ENCODE peak calls at places on chromosomes 2 and 18, in seven cellular contexts. J is WTC11, M is GM12878, H is lung, K is endothelial cell, O is tibial nerve, T is AG10803. Z is an unnamed sample.
A peak's percentile ranks its signal among the peaks of the same experiment; 100 is the strongest.

GRCh38 chr2:64189167-64189566 is 44.9 kb upstream of the PELI1 start:
- DNase-seq in M (no peak), K (no peak), J (no peak), H (no peak), O (no peak), T (no peak), Z (no peak)

GRCh38 chr2:100178085-100178788 is 35.8 kb upstream of the AFF3 start:
- DNase-seq in K (peak; percentile 63), T (no peak), O (no peak), J (peak; percentile 76), M (peak; percentile 5), H (no peak), Z (peak; percentile 73)

GRCh38 chr18:67380867-67381266 is 135.7 kb downstream of the DSEL start:
- DNase-seq in O (no peak), H (no peak), M (no peak), J (peak; percentile 18), T (no peak), K (no peak), Z (no peak)

GRCh38 chr18:21194871-21195771 is 46.9 kb upstream of the GREB1L start:
- DNase-seq in T (peak; percentile 58), M (no peak), O (no peak), J (no peak), K (no peak), H (no peak), Z (peak; percentile 64)

GRCh38 chr18:76376668-76377358 is 118.2 kb downstream of the ZNF516 start:
- DNase-seq in O (no peak), H (no peak), J (no peak), K (no peak), M (no peak), T (no peak), Z (no peak)

GRCh38 chr18:29560270-29560669 is 1383.3 kb upstream of the CDH2 start:
- DNase-seq in M (peak; percentile 15), K (no peak), H (no peak), O (no peak), J (no peak), T (no peak), Z (no peak)

GRCh38 chr2:217105733-217106649 is 246.1 kb upstream of the TNP1 start:
- DNase-seq in J (no peak), H (no peak), K (no peak), T (peak; percentile 99), O (no peak), M (no peak), Z (peak; percentile 90)

GRCh38 chr2:20231632-20232031 is 6.7 kb upstream of the SDC1 start:
- DNase-seq in M (no peak), H (peak; percentile 63), T (peak; percentile 8), J (peak; percentile 37), O (no peak), K (no peak), Z (peak; percentile 73)

GRCh38 chr2:218428846-218429558 is 10.1 kb downstream of the VIL1 start:
- DNase-seq in O (no peak), T (no peak), K (no peak), H (no peak), M (no peak), J (no peak), Z (no peak)

GRCh38 chr2:8669157-8669852 is 12.6 kb upstream of the ID2 start:
- DNase-seq in M (no peak), J (no peak), O (no peak), H (no peak), K (no peak), T (peak; percentile 97), Z (peak; percentile 91)

GRCh38 chr2:47265751-47266231 is 110.7 kb upstream of the STPG4 start:
- DNase-seq in M (no peak), J (no peak), O (no peak), H (no peak), T (no peak), K (no peak), Z (no peak)

GRCh38 chr2:197201874-197202273 is 108.7 kb downstream of the ANKRD44 start:
- DNase-seq in M (no peak), H (no peak), T (no peak), J (no peak), O (no peak), K (no peak), Z (no peak)

GRCh38 chr18:41096504-41096903 is 858.5 kb upstream of the PIK3C3 start:
- DNase-seq in O (no peak), T (peak; percentile 25), H (no peak), J (peak; percentile 8), K (peak; percentile 7), M (no peak), Z (peak; percentile 69)

GRCh38 chr18:79859314-79859713 is 61.6 kb downstream of the KCNG2 start:
- DNase-seq in T (no peak), K (no peak), J (no peak), H (peak; percentile 10), O (no peak), M (no peak), Z (no peak)

GRCh38 chr2:218002792-218003191 is at the start of gene TNS1:
- DNase-seq in J (no peak), O (no peak), H (no peak), K (no peak), M (no peak), T (peak; percentile 64), Z (peak; percentile 26)

GRCh38 chr2:20282916-20283592 is 58.1 kb upstream of the SDC1 start:
- DNase-seq in J (no peak), T (peak; percentile 29), O (no peak), K (no peak), H (no peak), M (no peak), Z (peak; percentile 31)

GRCh38 chr2:130743278-130743677 is 12.1 kb upstream of the AMER3 start:
- DNase-seq in J (no peak), O (no peak), T (no peak), K (no peak), H (no peak), M (no peak), Z (no peak)

GRCh38 chr2:239825705-239825979 is 199.5 kb downstream of the NDUFA10 start:
- DNase-seq in K (no peak), O (no peak), M (no peak), H (peak; percentile 17), J (peak; percentile 1), T (no peak), Z (no peak)

GRCh38 chr2:101792208-101792607 is 94.7 kb downstream of the MAP4K4 start:
- DNase-seq in T (no peak), O (no peak), M (no peak), J (no peak), K (no peak), H (no peak), Z (no peak)

GRCh38 chr2:101794141-101794540 is 96.6 kb downstream of the MAP4K4 start:
- DNase-seq in O (no peak), T (no peak), M (no peak), J (no peak), H (no peak), K (no peak), Z (no peak)

GRCh38 chr2:101790856-101791255 is 93.3 kb downstream of the MAP4K4 start:
- DNase-seq in O (no peak), M (no peak), J (no peak), K (no peak), T (peak; percentile 90), H (no peak), Z (peak; percentile 71)

GRCh38 chr2:101795033-101795432 is 97.5 kb downstream of the MAP4K4 start:
- DNase-seq in T (no peak), H (no peak), O (no peak), M (no peak), K (no peak), J (no peak), Z (no peak)

GRCh38 chr2:101793277-101793969 is 95.9 kb downstream of the MAP4K4 start:
- DNase-seq in T (no peak), J (peak; percentile 61), H (no peak), O (no peak), K (no peak), M (no peak), Z (no peak)
- TF ChIP-seq CTCF in T (peak; percentile 31), J (no peak), H (no peak), O (no peak), K (no peak), M (no peak), Z (peak; percentile 22)

GRCh38 chr2:207064128-207064694 is 101.5 kb downstream of the KLF7 start:
- DNase-seq in J (no peak), O (no peak), T (no peak), M (no peak), H (no peak), K (no peak), Z (no peak)

GRCh38 chr2:207071820-207072219 is 93.9 kb downstream of the KLF7 start:
- DNase-seq in M (no peak), J (no peak), O (no peak), T (no peak), H (no peak), K (no peak), Z (no peak)

GRCh38 chr2:207066166-207066565 is 99.6 kb downstream of the KLF7 start:
- DNase-seq in J (no peak), H (no peak), K (no peak), O (no peak), T (no peak), M (no peak), Z (no peak)

GRCh38 chr2:207066784-207067460 is 98.8 kb downstream of the KLF7 start:
- DNase-seq in M (no peak), T (no peak), H (no peak), O (no peak), J (no peak), K (no peak), Z (no peak)

DNA sequence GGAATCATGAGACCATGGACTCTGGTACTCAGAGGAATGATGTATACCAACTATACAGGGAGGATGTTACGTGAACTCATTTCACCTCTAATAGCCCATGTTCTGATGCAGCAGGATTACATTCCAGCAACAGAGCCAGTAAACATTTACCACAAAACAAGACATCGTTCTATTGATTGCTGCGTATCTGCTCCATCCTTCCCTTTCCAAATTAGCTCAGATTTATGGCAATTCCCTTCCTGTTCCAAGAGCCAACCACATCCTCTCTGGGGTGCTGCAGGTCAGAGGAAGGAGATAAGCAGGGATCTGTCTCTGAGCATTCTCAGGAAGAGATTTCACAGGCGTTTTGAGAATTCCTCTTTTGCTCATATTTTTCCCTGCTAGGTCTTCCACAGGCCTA is 98.3 kb downstream of the KLF7 start:
- DNase-seq in K (no peak), M (no peak), T (no peak), J (no peak), O (no peak), H (no peak), Z (peak; percentile 8)
- TF ChIP-seq CTCF in K (no peak), M (no peak), T (no peak), J (no peak), O (no peak), H (no peak), Z (no peak)

DNA sequence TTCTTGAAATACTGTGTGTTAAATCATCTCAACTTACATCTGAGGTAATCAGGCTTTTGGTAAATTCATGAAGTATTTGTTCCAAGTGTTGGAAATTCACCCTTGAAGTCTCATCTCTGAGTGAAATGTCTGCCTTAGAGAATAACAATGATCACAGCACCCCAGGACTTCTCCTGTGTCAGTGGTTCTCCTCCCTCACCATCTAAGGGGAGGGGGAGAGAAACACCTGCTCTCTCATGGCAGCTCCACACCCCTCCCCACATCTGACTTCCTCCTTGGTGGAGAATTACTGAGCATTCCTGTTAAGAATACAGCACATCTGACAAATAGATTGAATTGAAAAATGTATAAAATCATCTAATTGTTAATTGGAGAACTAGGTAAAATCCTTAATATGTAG is 532.1 kb downstream of the RNF144A start:
- DNase-seq in K (no peak), H (no peak), O (no peak), J (no peak), M (no peak), T (no peak), Z (no peak)
- TF ChIP-seq CTCF in K (no peak), H (no peak), O (no peak), J (no peak), M (no peak), T (no peak), Z (no peak)

GRCh38 chr18:25743661-25744151 is 346.7 kb downstream of the SS18 start:
- DNase-seq in K (no peak), M (no peak), O (no peak), J (peak; percentile 77), H (no peak), T (no peak), Z (no peak)
- TF ChIP-seq CTCF in K (no peak), M (no peak), O (no peak), J (no peak), H (no peak), T (no peak), Z (no peak)